ENCODE peak calls at places on chromosomes 5 and 9, in six cellular contexts. T is endothelial cell of umbilical vein, R is GM12878, G is stomach, O is K562, S is HCT116. E is an unnamed sample.

GRCh38 chr5:102312586-102312985 is 16.5 kb upstream of the SLCO4C1 start:
- DNase-seq in T (no peak), R (no peak), G (no peak), O (no peak), S (no peak), E (no peak)

GRCh38 chr5:54985301-54986268 is at the start of gene ESM1:
- DNase-seq in T (peak; percentile 99), R (no peak), G (no peak), O (no peak), S (no peak), E (no peak)

GRCh38 chr9:91817493-91818225 is 132.4 kb downstream of the ROR2 start:
- DNase-seq in T (peak; percentile 21), R (no peak), G (no peak), O (no peak), S (no peak), E (no peak)

GRCh38 chr9:133842174-133842573 is 104.0 kb upstream of the SARDH start:
- DNase-seq in T (no peak), R (no peak), G (peak; percentile 56), O (no peak), S (no peak), E (no peak)

GRCh38 chr9:96006961-96007360 is 131.5 kb downstream of the ERCC6L2 start:
- DNase-seq in T (no peak), R (no peak), G (no peak), O (no peak), S (no peak), E (no peak)

GRCh38 chr5:11719888-11720481 is 184.3 kb downstream of the CTNND2 start:
- DNase-seq in T (no peak), R (no peak), G (peak; percentile 32), O (peak; percentile 23), S (no peak), E (peak; percentile 20)

GRCh38 chr5:116652196-116652729 is 77.6 kb upstream of the SEMA6A start:
- DNase-seq in T (no peak), R (peak; percentile 85), G (no peak), O (no peak), S (peak; percentile 79), E (peak; percentile 82)

GRCh38 chr9:36163840-36164175 is 5.4 kb upstream of the CCIN start:
- DNase-seq in T (no peak), R (no peak), G (no peak), O (no peak), S (no peak), E (no peak)

GRCh38 chr5:109921735-109922395 is 232.1 kb downstream of the MAN2A1 start:
- DNase-seq in T (no peak), R (no peak), G (peak; percentile 75), O (no peak), S (no peak), E (no peak)

GRCh38 chr5:56354836-56355235 is 121.7 kb upstream of the ANKRD55 start:
- DNase-seq in T (no peak), R (no peak), G (no peak), O (no peak), S (no peak), E (no peak)

GRCh38 chr9:128715436-128715750 is 8.5 kb downstream of the ZDHHC12 start:
- DNase-seq in T (no peak), R (no peak), G (no peak), O (no peak), S (no peak), E (no peak)

GRCh38 chr9:123358181-123358894 is 2.3 kb downstream of the CRB2 start:
- DNase-seq in T (no peak), R (no peak), G (no peak), O (no peak), S (no peak), E (no peak)

GRCh38 chr5:64691333-64691732 is 1.0 kb downstream of the SHISAL2B start:
- DNase-seq in T (no peak), R (no peak), G (no peak), O (no peak), S (no peak), E (no peak)

GRCh38 chr9:109010676-109011655 is 2.3 kb downstream of the CTNNAL1 start:
- DNase-seq in T (peak; percentile 91), R (no peak), G (no peak), O (peak; percentile 77), S (peak; percentile 57), E (no peak)

GRCh38 chr9:109014267-109015025 is 1.1 kb upstream of the CTNNAL1 start:
- DNase-seq in T (peak; percentile 49), R (no peak), G (no peak), O (peak; percentile 49), S (no peak), E (no peak)

GRCh38 chr9:109013678-109014145 is 413 bp upstream of the CTNNAL1 start:
- DNase-seq in T (no peak), R (no peak), G (no peak), O (no peak), S (no peak), E (no peak)

GRCh38 chr9:109012876-109013677 is at the start of gene CTNNAL1:
- DNase-seq in T (peak; percentile 92), R (no peak), G (peak; percentile 94), O (peak; percentile 95), S (peak; percentile 64), E (peak; percentile 91)

DNA sequence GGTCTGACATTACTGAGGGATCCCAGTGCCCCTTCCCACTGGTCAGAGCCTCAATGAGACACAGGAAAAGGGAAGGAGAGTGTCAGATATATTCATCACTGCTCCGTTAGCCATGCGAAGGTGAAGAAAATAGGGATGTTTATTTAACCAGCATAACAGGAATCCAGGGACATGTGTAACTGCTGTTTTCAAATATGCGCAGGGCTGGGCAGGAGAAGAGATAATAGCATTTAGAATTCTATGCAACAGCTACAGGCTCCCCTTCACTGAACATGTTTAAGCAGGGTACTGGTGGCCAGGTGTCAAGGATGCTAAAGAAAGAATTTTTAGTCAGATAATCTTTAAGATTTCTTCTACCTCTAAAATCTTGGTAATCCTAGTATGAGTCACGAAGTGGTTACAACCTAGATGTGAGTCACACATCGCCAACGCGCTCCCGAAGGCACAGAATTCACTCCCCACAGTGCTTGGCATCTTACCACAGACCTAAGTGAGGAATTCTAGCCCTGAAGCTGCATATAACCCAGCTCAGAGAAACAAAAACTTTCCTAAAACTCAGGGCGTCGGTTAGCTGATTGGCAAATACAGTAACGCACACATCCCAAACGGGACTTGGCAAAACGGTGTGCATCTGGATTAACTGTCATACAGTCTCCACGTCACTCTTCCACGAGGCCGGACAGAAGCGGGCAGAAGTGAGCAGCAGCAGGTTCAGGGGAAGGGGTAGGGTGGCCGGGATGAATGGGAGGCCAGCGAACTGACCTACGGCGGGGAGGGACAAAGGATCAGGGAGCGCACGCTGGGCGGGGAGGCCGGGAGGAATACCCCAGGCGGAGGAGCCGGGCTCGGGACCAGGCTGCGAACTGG is 1.1 kb downstream of the CTNNAL1 start:
- DNase-seq in T (peak; percentile 91), R (no peak), G (peak; percentile 57), O (peak; percentile 66), S (peak; percentile 85), E (peak; percentile 75)
- TF ChIP-seq POLR2A in T (no peak), R (peak; percentile 54), G (no peak), O (no peak), S (no peak), E (no peak)

GRCh38 chr5:149153193-149153750 is 12.0 kb downstream of the ABLIM3 start:
- DNase-seq in T (no peak), R (no peak), G (no peak), O (no peak), S (no peak), E (no peak)

GRCh38 chr5:149152317-149152746 is 11.0 kb downstream of the ABLIM3 start:
- DNase-seq in T (peak; percentile 80), R (no peak), G (no peak), O (no peak), S (no peak), E (no peak)

GRCh38 chr5:149149942-149150341 is 8.6 kb downstream of the ABLIM3 start:
- DNase-seq in T (no peak), R (no peak), G (no peak), O (no peak), S (no peak), E (no peak)

GRCh38 chr5:149150457-149150856 is 9.2 kb downstream of the ABLIM3 start:
- DNase-seq in T (peak; percentile 89), R (no peak), G (no peak), O (no peak), S (no peak), E (no peak)

GRCh38 chr5:149151717-149152116 is 10.4 kb downstream of the ABLIM3 start:
- DNase-seq in T (peak; percentile 55), R (no peak), G (no peak), O (no peak), S (no peak), E (no peak)
- TF ChIP-seq CTCF in T (peak; percentile 32), R (no peak), G (no peak), O (peak; percentile 28), S (peak; percentile 45), E (no peak)

GRCh38 chr9:21873540-21874221 is 71.2 kb downstream of the MTAP start:
- DNase-seq in T (peak; percentile 85), R (no peak), G (no peak), O (no peak), S (peak; percentile 48), E (no peak)
- TF ChIP-seq POLR2AphosphoS5 in T (peak; percentile 53), R (no peak), G (no peak), O (no peak), S (peak; percentile 22), E (no peak)

GRCh38 chr9:125143377-125144090 is at the start of gene SCAI:
- DNase-seq in T (peak; percentile 99), R (peak; percentile 95), G (peak; percentile 99), O (peak; percentile 99), S (peak; percentile 98), E (peak; percentile 99)
- TF ChIP-seq POLR2A in T (peak; percentile 71), R (peak; percentile 75), G (no peak), O (no peak), S (no peak), E (no peak)

GRCh38 chr5:61768692-61769281 is 436.7 kb downstream of the ZSWIM6 start:
- DNase-seq in T (peak; percentile 3), R (no peak), G (peak; percentile 31), O (peak; percentile 56), S (peak; percentile 63), E (no peak)
- TF ChIP-seq CTCF in T (peak; percentile 65), R (peak; percentile 83), G (peak; percentile 44), O (peak; percentile 100), S (peak; percentile 99), E (peak; percentile 20)

GRCh38 chr5:62652225-62652624 is 73.6 kb downstream of the LRRC70 start:
- DNase-seq in T (no peak), R (no peak), G (no peak), O (no peak), S (no peak), E (no peak)

GRCh38 chr5:62649025-62649424 is 70.4 kb downstream of the LRRC70 start:
- DNase-seq in T (peak; percentile 9), R (no peak), G (no peak), O (no peak), S (no peak), E (no peak)

GRCh38 chr5:62647241-62647640 is 68.6 kb downstream of the LRRC70 start:
- DNase-seq in T (no peak), R (no peak), G (no peak), O (no peak), S (no peak), E (no peak)

GRCh38 chr5:62650197-62650596 is 71.6 kb downstream of the LRRC70 start:
- DNase-seq in T (no peak), R (no peak), G (no peak), O (no peak), S (no peak), E (no peak)

GRCh38 chr5:62649476-62650113 is 71.0 kb downstream of the LRRC70 start:
- DNase-seq in T (no peak), R (no peak), G (no peak), O (no peak), S (no peak), E (no peak)
- TF ChIP-seq POLR2AphosphoS5 in T (no peak), R (no peak), G (no peak), O (no peak), S (no peak), E (no peak)

E was measured in breast epithelium.